ENCODE peak calls at places on chromosomes 13 and 19, in six cellular contexts. B is cardiac muscle cell, O is dorsolateral prefrontal cortex, Z is HL-60, V is IMR-90, N is HFFc6. T is an unnamed sample.

GRCh38 chr13:62706035-62706434 is 1290.4 kb upstream of the PCDH20 start:
- DNase-seq in B (no peak), O (no peak), Z (no peak), V (peak; percentile 25), N (no peak), T (no peak)

GRCh38 chr19:51084505-51084904 is 1.8 kb upstream of the KLK14 start:
- DNase-seq in B (no peak), O (no peak), Z (no peak), V (no peak), N (no peak), T (no peak)

GRCh38 chr13:80497007-80497406 is 156.1 kb upstream of the SPRY2 start:
- DNase-seq in B (no peak), O (no peak), Z (no peak), V (no peak), N (no peak), T (peak; percentile 37)

GRCh38 chr13:99955747-99956472 is 15.7 kb downstream of the ZIC5 start:
- DNase-seq in B (peak; percentile 57), O (no peak), Z (no peak), V (peak; percentile 17), N (peak; percentile 7), T (no peak)

GRCh38 chr13:85653681-85654080 is 145.5 kb downstream of the SLITRK6 start:
- DNase-seq in B (no peak), O (no peak), Z (no peak), V (no peak), N (no peak), T (peak; percentile 25)

GRCh38 chr19:46602392-46603194 is 1.5 kb downstream of the CALM3 start:
- DNase-seq in B (peak; percentile 33), O (peak; percentile 46), Z (no peak), V (no peak), N (no peak), T (peak; percentile 49)

GRCh38 chr19:7912144-7912696 is 2.4 kb upstream of the TGFBR3L start:
- DNase-seq in B (no peak), O (no peak), Z (no peak), V (no peak), N (no peak), T (no peak)

GRCh38 chr13:100842136-100842535 is 167.5 kb upstream of the TMTC4 start:
- DNase-seq in B (no peak), O (no peak), Z (no peak), V (no peak), N (no peak), T (no peak)

GRCh38 chr19:30245401-30246039 is 126.7 kb upstream of the ZNF536 start:
- DNase-seq in B (no peak), O (no peak), Z (no peak), V (no peak), N (no peak), T (no peak)

GRCh38 chr19:27822336-27822735 is 1390.6 kb downstream of the UQCRFS1 start:
- DNase-seq in B (no peak), O (no peak), Z (no peak), V (no peak), N (no peak), T (no peak)

GRCh38 chr19:2039082-2039958 is 11.7 kb downstream of the MKNK2 start:
- DNase-seq in B (no peak), O (no peak), Z (no peak), V (no peak), N (no peak), T (peak; percentile 14)

GRCh38 chr13:112569771-112570288 is 18.1 kb downstream of the TUBGCP3 start:
- DNase-seq in B (no peak), O (no peak), Z (no peak), V (no peak), N (no peak), T (no peak)

GRCh38 chr13:97366172-97366688 is 67.7 kb upstream of the RAP2A start:
- DNase-seq in B (no peak), O (no peak), Z (no peak), V (no peak), N (no peak), T (no peak)
- TF ChIP-seq CTCF in B (peak; percentile 11), O (peak; percentile 7), Z (no peak), V (peak; percentile 29), N (no peak), T (peak; percentile 20)

DNA sequence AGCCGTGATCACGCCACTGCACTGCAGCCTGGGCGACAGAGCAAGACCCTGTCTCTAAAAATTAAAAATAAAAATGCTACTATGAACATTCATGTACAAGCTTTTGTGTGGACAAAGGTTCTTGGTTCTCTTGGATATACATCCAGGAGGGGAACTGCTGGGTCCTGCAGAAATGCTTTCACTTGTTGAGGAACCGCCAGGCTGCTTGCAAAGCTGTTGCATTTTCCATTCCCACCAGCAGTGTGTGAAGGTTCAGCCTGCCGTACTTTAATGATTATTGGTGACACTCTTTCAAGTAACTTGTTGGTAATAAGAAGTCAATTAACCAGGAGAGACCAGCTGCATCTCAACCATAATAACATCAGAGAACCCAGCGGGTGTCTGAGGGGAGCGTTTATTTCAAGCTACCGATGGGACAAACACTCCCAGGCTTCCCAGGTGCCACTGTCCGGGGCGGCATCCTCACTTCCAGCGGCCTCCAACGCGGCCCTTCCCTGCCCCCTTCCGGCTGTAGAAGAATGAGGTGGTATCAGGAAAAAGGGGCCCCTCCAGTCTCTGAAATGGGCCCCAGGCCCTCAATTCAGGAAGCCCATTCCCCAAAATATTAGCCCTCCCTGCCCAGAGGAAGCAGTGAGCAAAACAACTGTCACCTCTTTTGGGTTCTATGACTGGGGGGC is 15.2 kb upstream of the PPP1R12C start:
- DNase-seq in B (no peak), O (no peak), Z (no peak), V (no peak), N (no peak), T (peak; percentile 45)
- TF ChIP-seq CTCF in B (peak; percentile 24), O (no peak), Z (no peak), V (peak; percentile 17), N (no peak), T (peak; percentile 59)

DNA sequence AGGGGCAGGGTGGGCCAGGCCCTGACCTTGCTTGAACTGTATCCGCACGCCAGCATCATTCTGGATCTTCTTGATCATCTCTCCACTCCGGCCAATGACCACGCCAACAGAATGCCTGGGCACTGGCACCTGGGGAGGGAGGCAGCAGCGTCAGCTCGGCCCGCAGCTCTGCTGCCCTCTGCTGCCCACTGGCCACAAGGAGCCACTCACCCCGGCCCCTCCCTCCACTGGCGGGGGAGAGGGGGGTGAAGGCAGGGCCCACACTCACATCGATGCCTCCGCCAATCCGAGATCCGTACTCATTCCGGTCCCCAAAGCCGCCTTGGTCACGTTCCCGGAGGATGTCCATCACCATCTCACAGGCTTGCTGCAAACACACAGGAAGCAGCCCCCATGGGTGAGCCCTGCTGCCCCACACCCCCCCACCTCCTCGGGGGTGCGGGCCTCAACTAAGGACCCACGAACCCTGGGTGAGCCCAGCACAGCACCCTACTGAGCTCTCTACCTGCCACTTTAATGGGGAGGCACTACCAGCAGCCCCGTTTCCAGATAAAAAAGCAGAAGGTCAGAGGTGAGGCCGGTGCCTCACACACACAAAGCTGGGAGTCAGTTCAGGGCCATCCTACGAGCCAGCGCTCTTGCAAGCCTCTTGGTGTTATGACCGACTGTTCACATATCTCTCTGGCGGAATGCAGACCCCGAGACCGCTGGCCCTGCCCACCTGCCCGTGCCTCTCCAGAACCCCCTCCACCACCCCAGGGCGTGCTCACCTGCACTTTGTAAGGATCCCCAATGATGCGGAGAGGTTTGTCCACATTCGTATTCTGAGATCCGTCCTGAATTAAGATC is 6.7 kb downstream of the KHSRP start:
- DNase-seq in B (peak; percentile 37), O (peak; percentile 56), Z (no peak), V (peak; percentile 5), N (no peak), T (peak; percentile 47)
- TF ChIP-seq CTCF in B (peak; percentile 49), O (peak; percentile 54), Z (no peak), V (peak; percentile 36), N (peak; percentile 62), T (peak; percentile 30)

GRCh38 chr19:5501907-5502306 is 46.7 kb downstream of the ZNRF4 start:
- DNase-seq in B (no peak), O (no peak), Z (no peak), V (no peak), N (no peak), T (no peak)

GRCh38 chr19:5498817-5499535 is 43.8 kb downstream of the ZNRF4 start:
- DNase-seq in B (no peak), O (peak; percentile 51), Z (no peak), V (no peak), N (no peak), T (no peak)

GRCh38 chr19:5504115-5504514 is 48.9 kb downstream of the ZNRF4 start:
- DNase-seq in B (no peak), O (no peak), Z (no peak), V (no peak), N (no peak), T (no peak)

GRCh38 chr19:5507056-5507624 is 51.9 kb downstream of the ZNRF4 start:
- DNase-seq in B (no peak), O (no peak), Z (no peak), V (no peak), N (no peak), T (no peak)

GRCh38 chr19:5503598-5503997 is 48.4 kb downstream of the ZNRF4 start:
- DNase-seq in B (no peak), O (no peak), Z (no peak), V (no peak), N (no peak), T (no peak)
- TF ChIP-seq CTCF in B (no peak), O (no peak), Z (no peak), V (no peak), N (peak; percentile 18), T (peak; percentile 45)

DNA sequence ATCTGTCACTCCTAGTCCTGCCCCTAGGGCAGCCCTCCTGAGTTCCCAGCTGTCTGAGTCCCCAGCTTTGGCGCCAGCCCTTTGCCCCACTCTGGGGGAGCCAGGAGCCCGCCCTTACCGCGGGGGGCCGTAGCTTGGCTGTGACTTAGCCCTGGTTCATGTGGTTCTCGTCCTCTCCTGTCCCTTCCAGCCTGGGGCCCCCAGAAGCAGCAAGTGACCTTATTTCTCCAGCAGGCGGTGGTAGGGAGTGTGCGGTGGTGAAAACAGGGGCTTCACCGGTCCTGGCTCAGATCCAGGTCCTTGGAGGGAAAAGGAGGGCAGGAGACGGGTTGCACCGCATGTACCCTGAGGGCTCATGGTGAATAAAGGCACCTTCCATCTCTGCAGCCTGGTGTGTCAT is 7.9 kb downstream of the GIPC3 start:
- DNase-seq in B (no peak), O (no peak), Z (no peak), V (no peak), N (no peak), T (no peak)
- TF ChIP-seq CTCF in B (no peak), O (no peak), Z (no peak), V (no peak), N (peak; percentile 12), T (no peak)

T was measured in BE2C.